ENCODE peak calls at places on chromosome 4, in ten cellular contexts. W is mammary epithelial cell; S is mesenchymal stem cell; M is psoas muscle; Q is effector memory CD4-positive, alpha-beta T cell; J is H9; L is upper lobe of right lung; F is CD8-positive, alpha-beta memory T cell; X is GM23248; T is AG04450. Y is an unnamed sample.
A peak's percentile ranks its signal among the peaks of the same experiment; 100 is the strongest.

GRCh38 chr4:65971686-65972085 is 301.4 kb upstream of the EPHA5 start:
- DNase-seq in W (no peak), Q (no peak), L (no peak), F (no peak), T (no peak), J (no peak), S (no peak), M (no peak), X (no peak), Y (no peak)

GRCh38 chr4:29553842-29554241 is 1166.3 kb upstream of the PCDH7 start:
- DNase-seq in X (no peak), L (no peak), F (no peak), T (no peak), S (no peak), Q (no peak), M (no peak), J (no peak), W (peak; percentile 23), Y (no peak)

GRCh38 chr4:14023036-14023435 is 395.5 kb upstream of the BOD1L1 start:
- DNase-seq in X (peak; percentile 52), S (peak; percentile 10), M (no peak), T (no peak), Q (no peak), L (no peak), W (no peak), J (no peak), F (no peak), Y (no peak)

GRCh38 chr4:86935833-86936721 is 1.3 kb downstream of the AFF1 start:
- DNase-seq in S (peak; percentile 85), Q (peak; percentile 56), F (peak; percentile 61), M (peak; percentile 76), T (no peak), W (peak; percentile 88), J (peak; percentile 88), X (peak; percentile 80), L (peak; percentile 82), Y (peak; percentile 78)

GRCh38 chr4:36533944-36534343 is 252.5 kb downstream of the DTHD1 start:
- DNase-seq in W (no peak), S (no peak), X (no peak), F (no peak), J (no peak), Q (no peak), T (no peak), L (no peak), M (no peak), Y (no peak)

GRCh38 chr4:40998680-40999358 is 215.5 kb downstream of the APBB2 start:
- DNase-seq in Q (no peak), F (no peak), L (no peak), S (peak; percentile 78), J (no peak), X (peak; percentile 33), T (no peak), M (no peak), W (peak; percentile 77), Y (no peak)

GRCh38 chr4:87188063-87188462 is 32.4 kb downstream of the KLHL8 start:
- DNase-seq in L (no peak), X (no peak), Q (no peak), J (no peak), S (no peak), F (no peak), T (peak; percentile 16), W (no peak), M (no peak), Y (no peak)

GRCh38 chr4:141109983-141110382 is 23.3 kb downstream of the RNF150 start:
- DNase-seq in J (no peak), T (no peak), W (no peak), X (no peak), L (no peak), M (no peak), S (no peak), Q (no peak), F (no peak), Y (no peak)

GRCh38 chr4:110294165-110294564 is 95.8 kb upstream of the ELOVL6 start:
- DNase-seq in M (no peak), W (no peak), L (no peak), Q (no peak), X (peak; percentile 21), S (peak; percentile 54), J (no peak), T (no peak), F (no peak), Y (no peak)

GRCh38 chr4:11451720-11452119 is 23.0 kb upstream of the HS3ST1 start:
- DNase-seq in Q (no peak), M (no peak), J (no peak), L (no peak), T (no peak), W (peak; percentile 80), F (no peak), S (no peak), X (no peak), Y (no peak)
- H3K9me3 ChIP-seq in Q (no peaks in the 10 kb centered on the region), M (no peaks in the 10 kb centered on the region), J (no peaks in the 10 kb centered on the region), L (no peaks in the 10 kb centered on the region), T (no peaks in the 10 kb centered on the region), W (no peaks in the 10 kb centered on the region), F (no peaks in the 10 kb centered on the region), S (peaks cover 4% of the 10 kb centered on the region), X (no peaks in the 10 kb centered on the region), Y (peaks cover 1% of the 10 kb centered on the region)

GRCh38 chr4:176778063-176778462 is 14.7 kb downstream of the VEGFC start:
- DNase-seq in J (no peak), S (peak; percentile 73), Q (no peak), M (no peak), L (no peak), F (no peak), T (no peak), X (peak; percentile 92), W (peak; percentile 40), Y (no peak)

GRCh38 chr4:176775326-176775725 is 17.4 kb downstream of the VEGFC start:
- DNase-seq in S (no peak), W (no peak), X (peak; percentile 51), L (no peak), J (no peak), Q (no peak), M (no peak), T (no peak), F (no peak), Y (no peak)

GRCh38 chr4:176780995-176781738 is 11.6 kb downstream of the VEGFC start:
- DNase-seq in M (no peak), X (peak; percentile 66), W (peak; percentile 61), F (no peak), L (no peak), J (no peak), S (no peak), Q (no peak), T (no peak), Y (no peak)

GRCh38 chr4:176779421-176779820 is 13.3 kb downstream of the VEGFC start:
- DNase-seq in F (no peak), Q (no peak), J (no peak), M (no peak), X (no peak), S (no peak), T (no peak), W (no peak), L (no peak), Y (no peak)

GRCh38 chr4:176778491-176778890 is 14.2 kb downstream of the VEGFC start:
- DNase-seq in F (no peak), Q (no peak), M (no peak), T (no peak), X (peak; percentile 89), S (peak; percentile 70), L (no peak), J (no peak), W (peak; percentile 39), Y (no peak)
- H3K27ac ChIP-seq in F (no peak overlapping the region), Q (no peak overlapping the region), M (peak overlapping the region; percentile 51), T (no peak overlapping the region), X (peak overlapping the region; percentile 88), S (no peak overlapping the region), L (no peak overlapping the region), J (no peak overlapping the region), W (no peak overlapping the region), Y (no peak overlapping the region)

DNA sequence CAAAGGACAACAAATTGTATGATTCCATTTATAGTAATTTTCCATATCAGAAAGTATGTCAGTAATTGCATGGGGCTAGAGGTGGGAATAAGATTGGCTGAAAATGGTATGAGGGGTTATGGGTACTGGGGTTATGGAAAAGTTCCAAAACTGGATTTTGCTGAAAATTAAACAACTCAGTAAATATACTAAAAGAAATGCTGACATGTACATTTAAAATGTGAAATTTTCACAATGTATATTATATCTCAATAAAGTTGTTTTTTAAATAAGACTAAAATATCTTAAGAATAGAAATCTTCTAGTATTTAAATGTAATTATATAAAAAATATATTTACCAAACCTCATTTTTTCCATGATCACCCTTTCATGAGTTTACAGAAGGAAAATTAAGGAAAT is 844.9 kb upstream of the SLIT2 start:
- DNase-seq in F (no peak), W (no peak), M (no peak), X (no peak), L (no peak), T (no peak), J (no peak), Q (no peak), S (no peak), Y (no peak)
- H3K9me3 ChIP-seq in F (no peaks in the 10 kb centered on the region), W (no peaks in the 10 kb centered on the region), M (no peaks in the 10 kb centered on the region), X (no peaks in the 10 kb centered on the region), L (no peaks in the 10 kb centered on the region), T (no peaks in the 10 kb centered on the region), J (no peaks in the 10 kb centered on the region), Q (peaks cover 6% of the 10 kb centered on the region), S (no peaks in the 10 kb centered on the region), Y (no peaks in the 10 kb centered on the region)

DNA sequence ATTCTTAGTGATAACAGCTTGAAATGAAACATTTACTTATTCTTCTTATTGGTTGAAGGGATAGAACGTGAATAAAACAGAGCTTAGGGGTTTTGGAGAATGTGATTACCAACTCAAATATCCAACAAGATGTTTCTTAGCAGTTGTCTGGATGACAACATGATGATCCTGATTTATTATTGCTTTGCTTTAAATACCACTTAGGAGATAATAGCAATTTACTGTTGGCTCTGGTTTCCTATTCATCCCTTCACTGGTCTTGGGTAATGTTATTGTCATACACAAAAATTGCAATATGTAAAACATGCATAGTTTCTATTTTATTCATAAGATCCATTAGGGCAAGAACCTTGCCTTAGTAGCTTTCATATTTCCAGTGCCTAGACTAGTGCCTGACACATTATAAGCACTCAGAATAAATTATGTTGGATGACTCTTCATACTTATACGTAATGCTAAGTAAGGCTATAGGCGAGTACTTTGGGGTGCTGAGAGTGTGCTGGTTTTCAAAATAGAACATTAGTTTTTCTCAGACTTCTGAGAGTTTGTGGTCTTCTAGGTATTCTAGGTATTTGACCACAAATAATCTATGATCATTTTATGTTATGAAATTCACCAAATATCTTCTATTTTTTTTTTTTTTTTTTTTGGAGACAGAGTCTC is 58.6 kb upstream of the PGRMC2 start:
- DNase-seq in J (no peak), T (no peak), M (no peak), Q (no peak), F (no peak), L (no peak), X (peak; percentile 18), W (no peak), S (no peak), Y (no peak)
- H3K27ac ChIP-seq in J (no peak overlapping the region), T (no peak overlapping the region), M (no peak overlapping the region), Q (no peak overlapping the region), F (no peak overlapping the region), L (no peak overlapping the region), X (no peak overlapping the region), W (no peak overlapping the region), S (no peak overlapping the region), Y (no peak overlapping the region)

Y was measured in aorta.